ENCODE peak calls at places on chromosomes 12 and 14, in five cellular contexts. S, Z, J, Y and K are unnamed samples.
A peak's percentile ranks its signal among the peaks of the same experiment; 100 is the strongest.

GRCh38 chr12:68210875-68211274 is 14.7 kb downstream of the IL26 start:
- DNase-seq in S (no peak), Z (no peak), J (no peak), Y (no peak), K (no peak)

GRCh38 chr12:117067016-117067415 is 32.2 kb downstream of the TESC start:
- DNase-seq in S (no peak), Z (no peak), J (no peak), Y (no peak), K (no peak)

GRCh38 chr12:50156641-50157040 is 10.5 kb downstream of the CERS5 start:
- DNase-seq in S (no peak), Z (no peak), J (no peak), Y (no peak), K (no peak)

GRCh38 chr12:54338682-54339296 is 13.9 kb downstream of the COPZ1 start:
- DNase-seq in S (no peak), Z (no peak), J (no peak), Y (no peak), K (no peak)

GRCh38 chr12:12999276-12999958 is 648 bp downstream of the HEBP1 start:
- DNase-seq in S (no peak), Z (no peak), J (no peak), Y (no peak), K (peak; percentile 63)

GRCh38 chr12:116039081-116039480 is 238.4 kb downstream of the MED13L start:
- DNase-seq in S (no peak), Z (no peak), J (no peak), Y (no peak), K (no peak)

GRCh38 chr14:64788706-64789105 is 84.5 kb downstream of the PLEKHG3 start:
- DNase-seq in S (no peak), Z (no peak), J (no peak), Y (peak; percentile 52), K (no peak)

GRCh38 chr12:31353730-31354708 is 28.1 kb upstream of the SINHCAF start:
- DNase-seq in S (peak; percentile 6), Z (no peak), J (no peak), Y (no peak), K (no peak)

GRCh38 chr14:23631702-23632460 is 4.3 kb upstream of the DHRS2 start:
- DNase-seq in S (peak; percentile 26), Z (no peak), J (peak; percentile 87), Y (peak; percentile 16), K (peak; percentile 86)

GRCh38 chr12:121775501-121775900 is 18.0 kb downstream of the RHOF start:
- DNase-seq in S (no peak), Z (no peak), J (no peak), Y (no peak), K (no peak)

GRCh38 chr12:120258323-120258896 is 7.1 kb downstream of the PXN start:
- DNase-seq in S (no peak), Z (no peak), J (no peak), Y (no peak), K (no peak)

GRCh38 chr12:27957366-27957765 is 15.2 kb downstream of the PTHLH start:
- DNase-seq in S (no peak), Z (no peak), J (no peak), Y (no peak), K (no peak)

GRCh38 chr14:83470959-83471358 is 1937.3 kb upstream of the SEL1L start:
- DNase-seq in S (no peak), Z (no peak), J (no peak), Y (no peak), K (no peak)

GRCh38 chr14:103537175-103537990 is 8.4 kb downstream of the TRMT61A start:
- DNase-seq in S (no peak), Z (no peak), J (no peak), Y (no peak), K (no peak)

GRCh38 chr12:15356831-15357456 is 34.6 kb downstream of the PTPRO start:
- DNase-seq in S (no peak), Z (no peak), J (no peak), Y (no peak), K (no peak)

GRCh38 chr14:104536942-104537612 is 42.5 kb upstream of the C14orf180 start:
- DNase-seq in S (no peak), Z (no peak), J (no peak), Y (no peak), K (no peak)

GRCh38 chr14:65263161-65263788 is 149.3 kb upstream of the FUT8 start:
- DNase-seq in S (no peak), Z (no peak), J (no peak), Y (no peak), K (no peak)

GRCh38 chr14:24204163-24205146 is 1.0 kb upstream of the TSSK4 start:
- DNase-seq in S (no peak), Z (no peak), J (no peak), Y (no peak), K (no peak)

GRCh38 chr12:9204380-9204779 is 3.8 kb downstream of the PZP start:
- DNase-seq in S (no peak), Z (no peak), J (no peak), Y (no peak), K (no peak)

GRCh38 chr14:57221931-57222330 is 46.8 kb downstream of the EXOC5 start:
- DNase-seq in S (no peak), Z (no peak), J (no peak), Y (no peak), K (no peak)

GRCh38 chr12:113870035-113870434 is 96.1 kb downstream of the RBM19 start:
- DNase-seq in S (no peak), Z (no peak), J (no peak), Y (no peak), K (no peak)

GRCh38 chr12:41907550-41907949 is 237.1 kb downstream of the GXYLT1 start:
- DNase-seq in S (no peak), Z (no peak), J (no peak), Y (no peak), K (no peak)

GRCh38 chr14:99287269-99287942 is 15.4 kb upstream of the BCL11B start:
- DNase-seq in S (peak; percentile 48), Z (no peak), J (no peak), Y (no peak), K (no peak)

GRCh38 chr12:102612008-102612407 is 131.6 kb upstream of the IGF1 start:
- DNase-seq in S (no peak), Z (no peak), J (no peak), Y (no peak), K (no peak)

GRCh38 chr12:100862600-100863149 is 68.1 kb downstream of the ANO4 start:
- DNase-seq in S (no peak), Z (no peak), J (no peak), Y (no peak), K (no peak)

GRCh38 chr12:131122631-131123030 is 168.9 kb downstream of the ADGRD1 start:
- DNase-seq in S (no peak), Z (no peak), J (no peak), Y (no peak), K (no peak)

GRCh38 chr12:59834659-59835474 is 239.0 kb downstream of the SLC16A7 start:
- DNase-seq in S (peak; percentile 2), Z (no peak), J (no peak), Y (no peak), K (no peak)

GRCh38 chr12:121883315-121883660 is 5.3 kb upstream of the PSMD9 start:
- DNase-seq in S (no peak), Z (no peak), J (no peak), Y (no peak), K (no peak)

GRCh38 chr14:20400965-20401593 is 12.2 kb downstream of the TEP1 start:
- DNase-seq in S (no peak), Z (no peak), J (no peak), Y (peak; percentile 32), K (no peak)

DNA sequence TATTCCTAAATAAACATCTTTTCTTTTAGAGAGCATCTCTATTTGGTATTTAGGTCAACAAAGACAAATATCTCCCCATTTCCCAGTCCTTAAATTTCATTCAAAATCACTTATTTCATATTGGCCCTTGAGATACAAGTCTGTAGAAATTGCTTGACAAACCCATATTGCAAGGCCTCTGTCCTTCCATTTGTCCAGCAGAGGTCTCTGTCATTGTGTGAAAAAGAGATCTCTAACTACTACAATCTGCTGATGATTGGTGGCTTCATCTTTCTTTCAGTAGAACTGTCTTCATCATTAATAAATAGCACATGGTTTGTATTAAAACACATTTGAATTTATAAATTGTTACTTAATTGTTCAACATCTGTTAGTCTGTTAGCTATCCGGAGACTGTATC is 252.6 kb downstream of the ACSS3 start:
- DNase-seq in S (no peak), Z (no peak), J (no peak), Y (no peak), K (no peak)
- TF ChIP-seq CTCF in S (no peak), Z (no peak), J (peak; percentile 34), Y (peak; percentile 35), K (no peak)

GRCh38 chr12:47193066-47193465 is 113.3 kb upstream of the AMIGO2 start:
- DNase-seq in S (no peak), Z (no peak), J (no peak), Y (no peak), K (no peak)

GRCh38 chr12:47190905-47191304 is 111.1 kb upstream of the AMIGO2 start:
- DNase-seq in S (no peak), Z (no peak), J (no peak), Y (no peak), K (no peak)

GRCh38 chr12:47190271-47190750 is 110.6 kb upstream of the AMIGO2 start:
- DNase-seq in S (no peak), Z (no peak), J (no peak), Y (peak; percentile 47), K (no peak)

GRCh38 chr12:47192046-47192445 is 112.3 kb upstream of the AMIGO2 start:
- DNase-seq in S (no peak), Z (no peak), J (no peak), Y (no peak), K (no peak)

GRCh38 chr12:47194501-47194900 is 114.7 kb upstream of the AMIGO2 start:
- DNase-seq in S (peak; percentile 45), Z (no peak), J (no peak), Y (no peak), K (no peak)
- TF ChIP-seq CTCF in S (no peak), Z (no peak), J (no peak), Y (no peak), K (no peak)

GRCh38 chr14:77296155-77296554 is 24.5 kb downstream of the POMT2 start:
- DNase-seq in S (no peak), Z (no peak), J (no peak), Y (no peak), K (no peak)

GRCh38 chr14:77286554-77286953 is 15.5 kb upstream of the NGB start:
- DNase-seq in S (no peak), Z (no peak), J (no peak), Y (no peak), K (no peak)

GRCh38 chr14:77290705-77291104 is 19.7 kb upstream of the NGB start:
- DNase-seq in S (no peak), Z (no peak), J (no peak), Y (no peak), K (no peak)
- TF ChIP-seq CTCF in S (no peak), Z (no peak), J (peak; percentile 31), Y (peak; percentile 16), K (no peak)

GRCh38 chr12:55926738-55927587 is 731 bp downstream of the PYM1 start:
- DNase-seq in S (peak; percentile 88), Z (peak; percentile 87), J (peak; percentile 82), Y (peak; percentile 39), K (peak; percentile 86)

GRCh38 chr12:55925371-55925770 is 2.3 kb downstream of the PYM1 start:
- DNase-seq in S (no peak), Z (no peak), J (no peak), Y (no peak), K (no peak)

GRCh38 chr12:55925870-55926737 is 1.6 kb downstream of the PYM1 start:
- DNase-seq in S (no peak), Z (no peak), J (no peak), Y (no peak), K (no peak)

GRCh38 chr12:55929306-55929791 is 1.6 kb upstream of the DGKA start:
- DNase-seq in S (peak; percentile 68), Z (no peak), J (no peak), Y (no peak), K (no peak)

GRCh38 chr12:55927588-55928502 is at the start of gene PYM1:
- DNase-seq in S (peak; percentile 97), Z (peak; percentile 84), J (peak; percentile 58), Y (no peak), K (peak; percentile 63)
- TF ChIP-seq CTCF in S (no peak), Z (no peak), J (no peak), Y (no peak), K (no peak)